ENCODE peak calls at places on chromosomes 3 and 15, in six cellular contexts. S is foreskin keratinocyte, Z is fibroblast of lung, E is frontal cortex, Q is NCI-H1694 treated with DMSO at 0.1 percent for 48 hours, C is stomach. X is an unnamed sample.

GRCh38 chr15:74867562-74868458 is 5.4 kb downstream of the SCAMP2 start:
- DNase-seq in Z (no peak), S (no peak), C (peak), E (no peak), Q (no peak), X (no peak)

GRCh38 chr3:13318626-13319470 is 101.3 kb downstream of the NUP210 start:
- DNase-seq in S (peak), E (no peak), Z (no peak), Q (no peak), C (no peak), X (no peak)

GRCh38 chr15:90203922-90204321 is 2.8 kb downstream of the SEMA4B start:
- DNase-seq in E (no peak), C (no peak), Z (no peak), Q (no peak), S (no peak), X (no peak)

GRCh38 chr15:47824185-47824584 is 106.9 kb downstream of the SEMA6D start:
- DNase-seq in Z (no peak), S (no peak), Q (no peak), E (no peak), C (no peak), X (no peak)

GRCh38 chr3:146503459-146504202 is 34.3 kb upstream of the PLSCR2 start:
- DNase-seq in Z (peak), Q (no peak), C (no peak), E (no peak), S (peak), X (peak)

GRCh38 chr3:168090306-168091085 is 5.2 kb downstream of the GOLIM4 start:
- DNase-seq in C (no peak), E (no peak), S (no peak), Z (peak), Q (no peak), X (no peak)

GRCh38 chr3:191105418-191105817 is 93.6 kb upstream of the OSTN start:
- DNase-seq in Z (no peak), S (no peak), C (no peak), E (no peak), Q (no peak), X (no peak)

GRCh38 chr15:84684092-84684491 is 26.1 kb upstream of the NMB start:
- DNase-seq in E (no peak), Z (peak), S (no peak), C (no peak), Q (no peak), X (no peak)

X was measured in activated CD8-positive, alpha-beta T cell treated with anti-CD3 and anti-CD28 coated beads for 36 hours.